ENCODE peak calls at places on chromosomes 11 and 22, in six cellular contexts. I is brain microvascular endothelial cell, W is neural progenitor cell, O is GM23248, Z is neuronal stem cell, Y is lung. A is an unnamed sample.

GRCh38 chr11:111452146-111452545 is 60.0 kb downstream of the BTG4 start:
- DNase-seq in Y (no peak), I (peak; percentile 16), W (no peak), O (peak; percentile 76), Z (no peak), A (no peak)

GRCh38 chr11:64165842-64166635 is at the start of gene MACROD1:
- DNase-seq in I (peak; percentile 69), Y (peak; percentile 88), W (peak; percentile 80), Z (peak; percentile 68), O (peak; percentile 95), A (peak; percentile 90)

GRCh38 chr22:45678961-45679912 is 7.6 kb downstream of the ATXN10 start:
- DNase-seq in O (peak; percentile 88), Z (no peak), Y (no peak), I (peak; percentile 32), W (no peak), A (no peak)

GRCh38 chr11:70567680-70568503 is 169.6 kb downstream of the CTTN start:
- DNase-seq in W (peak; percentile 51), Y (no peak), O (peak; percentile 77), I (peak; percentile 22), Z (no peak), A (peak; percentile 83)

GRCh38 chr22:49825944-49826602 is 1.6 kb downstream of the BRD1 start:
- DNase-seq in I (peak; percentile 40), Y (no peak), Z (no peak), W (no peak), O (peak; percentile 81), A (no peak)

GRCh38 chr22:50610581-50610980 is 10.0 kb downstream of the MAPK8IP2 start:
- DNase-seq in Z (no peak), I (no peak), O (no peak), W (no peak), Y (no peak), A (no peak)

GRCh38 chr22:50044485-50045143 is 13.5 kb downstream of the TTLL8 start:
- DNase-seq in I (no peak), Z (no peak), O (no peak), W (no peak), Y (no peak), A (no peak)

GRCh38 chr22:49323751-49324415 is 503.8 kb downstream of the BRD1 start:
- DNase-seq in Y (no peak), Z (no peak), W (no peak), O (no peak), I (no peak), A (no peak)

GRCh38 chr22:21727768-21728167 is 7.8 kb downstream of the YPEL1 start:
- DNase-seq in W (no peak), Y (no peak), Z (no peak), O (no peak), I (no peak), A (no peak)

GRCh38 chr11:107183963-107184362 is 165.7 kb upstream of the GUCY1A2 start:
- DNase-seq in Z (no peak), W (no peak), Y (no peak), O (no peak), I (no peak), A (no peak)

GRCh38 chr11:31464436-31464835 is 45.0 kb downstream of the IMMP1L start:
- DNase-seq in O (no peak), I (no peak), W (no peak), Y (no peak), Z (no peak), A (no peak)

GRCh38 chr11:4071325-4071724 is 23.3 kb upstream of the RRM1 start:
- DNase-seq in Z (no peak), O (no peak), I (no peak), Y (no peak), W (no peak), A (no peak)

GRCh38 chr11:10255388-10256125 is 38.5 kb downstream of the SBF2 start:
- DNase-seq in W (no peak), I (no peak), O (no peak), Y (no peak), Z (no peak), A (no peak)

GRCh38 chr22:22767876-22768602 is 119.6 kb upstream of the IGLL5 start:
- DNase-seq in I (no peak), Z (no peak), Y (no peak), W (peak; percentile 37), O (peak; percentile 53), A (no peak)

GRCh38 chr11:21195995-21196394 is 526.6 kb downstream of the NELL1 start:
- DNase-seq in O (no peak), W (no peak), Z (no peak), I (no peak), Y (no peak), A (no peak)

GRCh38 chr11:112797653-112798293 is 163.4 kb upstream of the NCAM1 start:
- DNase-seq in W (peak; percentile 58), Z (peak; percentile 35), Y (no peak), I (peak; percentile 12), O (peak; percentile 63), A (peak; percentile 56)

GRCh38 chr11:126733685-126734084 is 266.9 kb downstream of the KIRREL3 start:
- DNase-seq in Z (no peak), O (no peak), W (no peak), I (no peak), Y (no peak), A (no peak)

GRCh38 chr22:37046589-37046988 is 5.0 kb upstream of the KCTD17 start:
- DNase-seq in Z (no peak), O (no peak), W (no peak), I (no peak), Y (no peak), A (no peak)

GRCh38 chr22:39355080-39355479 is 5.3 kb downstream of the SYNGR1 start:
- DNase-seq in Z (no peak), I (no peak), O (no peak), Y (no peak), W (no peak), A (no peak)

GRCh38 chr11:106156290-106156937 is 79.0 kb downstream of the AASDHPPT start:
- DNase-seq in Y (no peak), W (peak; percentile 49), Z (peak; percentile 21), O (peak; percentile 82), I (peak; percentile 67), A (peak; percentile 23)

GRCh38 chr22:45757068-45757467 is 85.4 kb downstream of the ATXN10 start:
- DNase-seq in Z (peak; percentile 65), W (peak; percentile 89), Y (peak; percentile 35), I (no peak), O (peak; percentile 58), A (no peak)

GRCh38 chr11:57763568-57763967 is 2.0 kb downstream of the CTNND1 start:
- DNase-seq in Z (no peak), I (peak; percentile 45), Y (no peak), W (peak; percentile 55), O (peak; percentile 72), A (no peak)

GRCh38 chr22:38413085-38414008 is 41.7 kb downstream of the KCNJ4 start:
- DNase-seq in I (no peak), Y (no peak), Z (no peak), W (no peak), O (peak; percentile 34), A (peak; percentile 76)

GRCh38 chr11:132111781-132112380 is 741.5 kb downstream of the NTM start:
- DNase-seq in Z (no peak), I (peak; percentile 83), O (peak; percentile 95), W (no peak), Y (no peak), A (no peak)

GRCh38 chr11:44255406-44256071 is 54.4 kb downstream of the ALX4 start:
- DNase-seq in Z (no peak), I (no peak), Y (no peak), O (no peak), W (no peak), A (no peak)

GRCh38 chr22:43474161-43475101 is 62.6 kb downstream of the MPPED1 start:
- DNase-seq in Z (no peak), I (no peak), Y (no peak), O (no peak), W (no peak), A (no peak)

GRCh38 chr11:127994736-127995135 is 592.6 kb downstream of the ETS1 start:
- DNase-seq in O (peak; percentile 71), W (no peak), I (peak; percentile 16), Y (no peak), Z (no peak), A (no peak)

GRCh38 chr22:49431559-49431958 is 396.1 kb downstream of the BRD1 start:
- DNase-seq in Z (no peak), W (no peak), I (no peak), O (no peak), Y (no peak), A (no peak)

GRCh38 chr11:123202155-123202714 is 7.2 kb upstream of the CLMP start:
- DNase-seq in O (peak; percentile 56), Z (peak; percentile 38), Y (peak; percentile 35), I (peak; percentile 40), W (peak; percentile 52), A (no peak)
- H3K27ac ChIP-seq in O (peak overlapping the region; percentile 29), Z (no peak overlapping the region), Y (no peak overlapping the region), I (no peak overlapping the region), W (no peak overlapping the region), A (no peak overlapping the region)

DNA sequence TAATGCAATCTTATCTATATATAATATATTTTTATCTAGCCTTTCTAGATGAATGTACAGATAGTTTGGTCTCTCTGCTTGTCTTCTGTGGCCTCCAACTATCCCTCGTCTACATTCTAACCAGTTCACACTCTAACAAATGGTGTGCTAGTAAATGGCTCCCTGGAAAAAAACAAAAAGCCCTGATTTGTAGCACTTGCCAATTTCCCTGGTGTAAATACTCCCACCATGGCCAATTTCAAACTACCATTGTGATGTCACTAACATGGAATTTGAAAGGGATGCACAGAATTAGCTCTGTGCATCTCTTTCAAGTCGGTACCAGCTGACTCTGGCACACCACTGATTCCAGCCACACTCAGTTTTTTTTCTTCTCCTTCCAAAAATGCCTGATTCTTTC is 154.6 kb downstream of the MYO18B start:
- DNase-seq in O (no peak), I (no peak), Y (no peak), Z (no peak), W (no peak), A (no peak)
- H3K27me3 ChIP-seq in O (no peaks in the 10 kb centered on the region), I (no peaks in the 10 kb centered on the region), Y (no peaks in the 10 kb centered on the region), Z (no peaks in the 10 kb centered on the region), W (peaks cover 28% of the 10 kb centered on the region), A (no peaks in the 10 kb centered on the region)

DNA sequence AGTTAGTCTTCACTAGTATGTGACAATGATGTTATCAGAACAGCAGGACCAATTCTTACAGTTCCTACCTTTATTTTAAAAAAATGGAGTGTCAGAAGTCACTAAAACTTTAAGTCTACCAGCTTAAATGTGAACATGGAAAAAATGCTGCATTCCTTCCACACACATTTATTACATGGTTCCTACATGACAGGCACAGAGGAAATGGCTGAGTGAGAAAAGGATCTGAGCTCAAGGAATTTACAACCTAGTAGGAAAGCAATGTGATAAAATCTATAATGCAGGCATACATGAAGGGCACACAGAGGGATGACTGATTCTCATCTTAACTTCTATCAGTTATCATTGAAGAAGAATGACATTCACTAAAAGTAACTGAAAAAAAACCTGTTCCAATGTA is 23.0 kb downstream of the CLDN25 start:
- DNase-seq in I (no peak), Z (no peak), Y (no peak), W (no peak), O (no peak), A (no peak)
- H3K36me3 ChIP-seq in I (no peaks in the 10 kb centered on the region), Z (peaks cover 93% of the 10 kb centered on the region), Y (peaks cover 54% of the 10 kb centered on the region), W (no peaks in the 10 kb centered on the region), O (peaks cover 22% of the 10 kb centered on the region), A (peaks cover 70% of the 10 kb centered on the region)

DNA sequence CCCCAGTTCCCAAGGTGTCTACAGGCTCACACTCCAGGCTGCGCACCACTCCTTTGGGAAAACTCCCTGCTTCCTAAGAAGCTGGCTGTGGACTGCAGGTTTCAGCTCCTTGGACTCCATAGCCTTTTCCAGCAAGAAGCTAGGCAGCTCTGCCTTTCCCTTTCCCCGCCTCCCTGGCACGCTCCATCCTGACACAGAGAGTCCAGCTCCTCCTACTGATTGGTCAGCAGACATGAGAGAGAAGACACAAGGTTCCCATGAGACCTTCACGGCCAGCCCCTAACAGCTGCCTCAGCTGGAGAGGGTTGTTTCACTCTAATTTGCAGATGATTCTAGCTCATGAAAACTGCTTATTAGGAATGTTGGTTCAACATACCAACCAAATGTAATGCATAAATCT is 27.6 kb downstream of the TENM4 start:
- DNase-seq in I (peak; percentile 87), W (peak; percentile 68), Z (peak; percentile 15), O (peak; percentile 96), Y (peak; percentile 55), A (no peak)
- H3K27ac ChIP-seq in I (no peak overlapping the region), W (no peak overlapping the region), Z (no peak overlapping the region), O (no peak overlapping the region), Y (no peak overlapping the region), A (no peak overlapping the region)